ENCODE peak calls at places on chromosome X, in five cellular contexts. J is COR-L47, V is EH, W is T-helper 1 cell, A is NCI-H774. T is an unnamed sample.

GRCh38 chrX:12955882-12956703 is 18.8 kb upstream of the TMSB4X start:
- DNase-seq in J (no peak), V (peak), A (no peak), W (peak), T (peak)

GRCh38 chrX:131675596-131676194 is 131.8 kb downstream of the OR13H1 start:
- DNase-seq in V (no peak), W (no peak), J (no peak), A (no peak), T (peak)

GRCh38 chrX:20248592-20249192 is 18.0 kb downstream of the RPS6KA3 start:
- DNase-seq in V (no peak), W (peak), J (no peak), A (no peak), T (no peak)

GRCh38 chrX:149512225-149512885 is 7.2 kb upstream of the IDS start:
- DNase-seq in A (peak), W (peak), V (peak), J (peak), T (peak)

GRCh38 chrX:103276581-103277002 is at the start of gene TCEAL5:
- DNase-seq in J (peak), A (no peak), V (no peak), W (no peak), T (no peak)

GRCh38 chrX:13239272-13239671 is 80.6 kb downstream of the ATXN3L start:
- DNase-seq in A (no peak), V (no peak), J (no peak), W (no peak), T (no peak)

GRCh38 chrX:153926863-153927685 is 1.0 kb upstream of the ARHGAP4 start:
- DNase-seq in W (peak), V (peak), J (peak), A (peak), T (peak)

GRCh38 chrX:154401918-154402621 is 3.9 kb downstream of the RPL10 start:
- DNase-seq in W (no peak), J (no peak), V (peak), A (no peak), T (no peak)

GRCh38 chrX:104307341-104307740 is 52.6 kb upstream of the ESX1 start:
- DNase-seq in W (no peak), J (no peak), V (no peak), A (no peak), T (no peak)